ENCODE peak calls at places on chromosomes 13 and 19, in five cellular contexts. One of them, this sample, is unnamed.

GRCh38 chr13:44401577-44401976 is 28.0 kb downstream of the SERP2 start:
- DNase-seq in tibial nerve: no peak
- DNase-seq in Peyer's patch: no peak
- DNase-seq in ovary: no peak
- DNase-seq in left ventricle myocardium inferior: no peak
- DNase-seq in this sample: no peak

GRCh38 chr19:46493236-46494114 is 2.2 kb downstream of the PNMA8B start:
- DNase-seq in tibial nerve: no peak
- DNase-seq in left ventricle myocardium inferior: peak; percentile 54
- DNase-seq in ovary: peak; percentile 76
- DNase-seq in Peyer's patch: peak; percentile 52
- DNase-seq in this sample: no peak

GRCh38 chr13:24006520-24007248 is 109.4 kb upstream of the C1QTNF9B start:
- DNase-seq in ovary: no peak
- DNase-seq in left ventricle myocardium inferior: no peak
- DNase-seq in Peyer's patch: no peak
- DNase-seq in tibial nerve: no peak
- DNase-seq in this sample: no peak

GRCh38 chr13:101751488-101751887 is 299.0 kb downstream of the ITGBL1 start:
- DNase-seq in left ventricle myocardium inferior: no peak
- DNase-seq in ovary: no peak
- DNase-seq in Peyer's patch: no peak
- DNase-seq in tibial nerve: no peak
- DNase-seq in this sample: peak; percentile 35

GRCh38 chr13:77002590-77003190 is 10.8 kb downstream of the CLN5 start:
- DNase-seq in tibial nerve: no peak
- DNase-seq in left ventricle myocardium inferior: no peak
- DNase-seq in Peyer's patch: no peak
- DNase-seq in ovary: no peak
- DNase-seq in this sample: no peak

GRCh38 chr13:28489975-28490550 is 4.9 kb downstream of the FLT1 start:
- DNase-seq in left ventricle myocardium inferior: no peak
- DNase-seq in tibial nerve: no peak
- DNase-seq in Peyer's patch: no peak
- DNase-seq in ovary: no peak
- DNase-seq in this sample: no peak

GRCh38 chr19:53810187-53810546 is 13.9 kb downstream of the NLRP12 start:
- DNase-seq in ovary: no peak
- DNase-seq in left ventricle myocardium inferior: no peak
- DNase-seq in Peyer's patch: no peak
- DNase-seq in tibial nerve: no peak
- DNase-seq in this sample: no peak

GRCh38 chr13:49669735-49670309 is 21.5 kb downstream of the EBPL start:
- DNase-seq in tibial nerve: peak; percentile 18
- DNase-seq in ovary: peak; percentile 57
- DNase-seq in left ventricle myocardium inferior: no peak
- DNase-seq in Peyer's patch: peak; percentile 68
- DNase-seq in this sample: peak; percentile 70

GRCh38 chr13:111396457-111396856 is 76.0 kb downstream of the TEX29 start:
- DNase-seq in Peyer's patch: peak; percentile 29
- DNase-seq in tibial nerve: no peak
- DNase-seq in ovary: peak; percentile 3
- DNase-seq in left ventricle myocardium inferior: no peak
- DNase-seq in this sample: no peak

GRCh38 chr19:29155683-29156082 is 57.3 kb downstream of the UQCRFS1 start:
- DNase-seq in left ventricle myocardium inferior: no peak
- DNase-seq in tibial nerve: no peak
- DNase-seq in Peyer's patch: no peak
- DNase-seq in ovary: no peak
- DNase-seq in this sample: no peak

GRCh38 chr13:73335226-73335625 is 276.4 kb downstream of the KLF5 start:
- DNase-seq in Peyer's patch: no peak
- DNase-seq in ovary: no peak
- DNase-seq in tibial nerve: no peak
- DNase-seq in left ventricle myocardium inferior: no peak
- DNase-seq in this sample: no peak

GRCh38 chr13:111973186-111974064 is 93.5 kb upstream of the SOX1 start:
- DNase-seq in Peyer's patch: no peak
- DNase-seq in ovary: no peak
- DNase-seq in left ventricle myocardium inferior: no peak
- DNase-seq in tibial nerve: no peak
- DNase-seq in this sample: no peak

GRCh38 chr13:21458457-21458815 is 667 bp downstream of the ZDHHC20 start:
- DNase-seq in tibial nerve: peak; percentile 18
- DNase-seq in Peyer's patch: peak; percentile 76
- DNase-seq in ovary: peak; percentile 45
- DNase-seq in left ventricle myocardium inferior: peak; percentile 46
- DNase-seq in this sample: peak; percentile 35

GRCh38 chr13:26480246-26480855 is 77.1 kb upstream of the WASF3 start:
- DNase-seq in tibial nerve: no peak
- DNase-seq in ovary: no peak
- DNase-seq in Peyer's patch: no peak
- DNase-seq in left ventricle myocardium inferior: no peak
- DNase-seq in this sample: no peak

GRCh38 chr13:100349594-100349993 is 239.0 kb downstream of the GGACT start:
- DNase-seq in Peyer's patch: no peak
- DNase-seq in ovary: no peak
- DNase-seq in left ventricle myocardium inferior: no peak
- DNase-seq in tibial nerve: no peak
- DNase-seq in this sample: no peak

GRCh38 chr19:47573076-47574026 is at the start of gene ZNF541:
- DNase-seq in ovary: peak; percentile 58
- DNase-seq in left ventricle myocardium inferior: peak; percentile 64
- DNase-seq in Peyer's patch: peak; percentile 82
- DNase-seq in tibial nerve: peak; percentile 41
- DNase-seq in this sample: no peak

GRCh38 chr13:41384749-41385503 is 72.4 kb upstream of the RGCC start:
- DNase-seq in ovary: no peak
- DNase-seq in tibial nerve: no peak
- DNase-seq in Peyer's patch: no peak
- DNase-seq in left ventricle myocardium inferior: no peak
- DNase-seq in this sample: no peak

GRCh38 chr19:17286742-17287141 is 5.0 kb downstream of the ANKLE1 start:
- DNase-seq in ovary: no peak
- DNase-seq in tibial nerve: no peak
- DNase-seq in left ventricle myocardium inferior: no peak
- DNase-seq in Peyer's patch: no peak
- DNase-seq in this sample: no peak

GRCh38 chr19:12666305-12667048 is at the start of the genes MAN2B1 and WDR83:
- DNase-seq in tibial nerve: peak; percentile 67
- DNase-seq in Peyer's patch: peak; percentile 88
- DNase-seq in ovary: peak; percentile 85
- DNase-seq in left ventricle myocardium inferior: peak; percentile 82
- DNase-seq in this sample: peak; percentile 88

GRCh38 chr13:72696590-72696989 is 30.8 kb downstream of the MZT1 start:
- DNase-seq in tibial nerve: no peak
- DNase-seq in Peyer's patch: no peak
- DNase-seq in left ventricle myocardium inferior: no peak
- DNase-seq in ovary: no peak
- DNase-seq in this sample: no peak

DNA sequence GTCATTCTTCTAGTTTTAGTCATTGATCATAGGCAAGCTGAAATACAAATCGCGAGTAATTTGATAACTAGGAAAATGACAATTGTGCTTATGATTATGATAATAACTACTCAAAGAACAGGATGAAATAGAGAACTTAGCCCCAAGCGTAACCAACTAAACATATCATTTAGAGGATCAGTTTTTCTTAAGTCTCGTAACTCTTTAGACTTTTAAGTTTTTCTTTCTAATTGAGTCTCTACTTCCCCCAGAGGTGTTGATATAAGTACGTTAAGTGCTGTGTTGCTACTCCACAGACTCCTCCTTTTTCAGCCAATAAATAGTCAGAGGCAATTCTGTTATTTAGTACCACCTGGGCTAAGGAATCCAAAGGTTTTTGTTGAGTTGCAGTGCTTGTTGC is 96.3 kb downstream of the NHLRC3 start:
- DNase-seq in Peyer's patch: no peak
- DNase-seq in ovary: no peak
- DNase-seq in tibial nerve: no peak
- DNase-seq in left ventricle myocardium inferior: no peak
- DNase-seq in this sample: no peak
- H3K4me1 ChIP-seq in Peyer's patch: no peaks in the 10 kb centered on the region
- H3K4me1 ChIP-seq in ovary: no peaks in the 10 kb centered on the region
- H3K4me1 ChIP-seq in tibial nerve: no peaks in the 10 kb centered on the region
- H3K4me1 ChIP-seq in left ventricle myocardium inferior: no peaks in the 10 kb centered on the region
- H3K4me1 ChIP-seq in this sample: peaks cover 6% of the 10 kb centered on the region

DNA sequence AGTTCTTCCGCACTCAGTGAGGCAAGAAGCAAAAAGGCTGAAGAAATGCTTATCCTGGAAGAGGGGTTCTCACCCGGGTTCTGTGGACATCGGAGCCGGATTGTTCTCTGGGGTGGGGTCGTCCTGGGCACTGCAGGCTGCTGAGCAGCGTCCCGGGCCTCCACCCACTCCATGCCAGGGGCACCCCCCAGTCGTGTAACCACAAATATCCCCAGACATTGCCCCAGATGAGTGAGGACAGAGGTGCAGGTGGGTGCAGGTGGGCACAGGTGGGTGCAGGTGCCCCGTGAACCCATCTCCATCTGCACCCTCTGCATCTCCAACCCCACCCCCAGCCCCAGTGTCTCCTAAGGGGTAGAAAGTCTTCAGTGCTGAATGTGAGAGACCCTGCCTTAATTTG is 67.5 kb downstream of the GNG7 start:
- DNase-seq in ovary: peak; percentile 50
- DNase-seq in Peyer's patch: no peak
- DNase-seq in left ventricle myocardium inferior: no peak
- DNase-seq in tibial nerve: no peak
- DNase-seq in this sample: no peak
- H3K4me1 ChIP-seq in ovary: peaks cover 19% of the 10 kb centered on the region
- H3K4me1 ChIP-seq in Peyer's patch: peaks cover 11% of the 10 kb centered on the region
- H3K4me1 ChIP-seq in left ventricle myocardium inferior: peaks cover 41% of the 10 kb centered on the region
- H3K4me1 ChIP-seq in tibial nerve: peaks cover 42% of the 10 kb centered on the region
- H3K4me1 ChIP-seq in this sample: no peaks in the 10 kb centered on the region

DNA sequence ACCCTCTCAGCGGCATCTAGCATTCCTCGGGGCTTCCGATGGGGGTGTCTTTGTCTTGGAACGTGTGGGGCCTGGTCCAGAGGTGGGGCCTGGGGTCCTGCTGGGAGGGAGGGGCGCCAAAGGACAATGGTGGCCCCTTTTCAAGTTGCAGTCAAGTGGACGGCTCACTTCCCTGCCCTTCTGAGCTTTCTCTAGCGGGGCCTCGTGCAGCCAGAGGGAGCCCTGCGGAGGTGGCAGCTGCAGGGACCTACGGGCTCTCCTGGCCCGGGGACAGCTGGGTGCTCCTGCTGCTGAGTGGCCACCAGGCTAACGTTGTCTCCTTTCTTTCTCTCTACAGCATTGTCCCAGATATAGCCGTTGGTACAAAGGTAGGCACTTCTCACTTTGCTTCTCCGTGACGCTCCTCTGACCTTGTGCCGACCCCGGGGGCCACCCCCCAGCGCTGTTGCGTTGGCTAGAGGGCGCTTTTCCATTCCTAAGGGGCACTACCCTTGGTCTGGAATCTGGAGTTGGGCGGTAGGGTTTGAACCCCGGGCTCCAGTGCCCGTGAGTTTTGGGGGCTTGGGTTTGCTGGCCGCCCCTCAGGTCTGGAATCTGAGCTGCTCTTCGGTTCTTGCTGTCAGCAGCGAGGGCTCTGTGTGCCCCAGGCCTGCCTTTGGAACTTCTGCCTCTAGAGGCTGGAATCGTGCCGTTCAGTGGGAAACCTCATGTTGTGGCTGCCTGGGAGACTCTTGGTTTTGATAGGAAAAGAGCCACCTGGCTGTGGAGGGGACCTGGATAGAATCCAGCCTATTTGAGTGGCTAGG is 2.0 kb downstream of the PTBP1 start:
- DNase-seq in tibial nerve: no peak
- DNase-seq in left ventricle myocardium inferior: no peak
- DNase-seq in Peyer's patch: no peak
- DNase-seq in ovary: peak; percentile 48
- DNase-seq in this sample: peak; percentile 65
- H3K4me1 ChIP-seq in tibial nerve: peaks cover 76% of the 10 kb centered on the region
- H3K4me1 ChIP-seq in left ventricle myocardium inferior: peaks cover 79% of the 10 kb centered on the region
- H3K4me1 ChIP-seq in Peyer's patch: peaks cover 33% of the 10 kb centered on the region
- H3K4me1 ChIP-seq in ovary: peaks cover 46% of the 10 kb centered on the region
- H3K4me1 ChIP-seq in this sample: peaks cover 22% of the 10 kb centered on the region

DNA sequence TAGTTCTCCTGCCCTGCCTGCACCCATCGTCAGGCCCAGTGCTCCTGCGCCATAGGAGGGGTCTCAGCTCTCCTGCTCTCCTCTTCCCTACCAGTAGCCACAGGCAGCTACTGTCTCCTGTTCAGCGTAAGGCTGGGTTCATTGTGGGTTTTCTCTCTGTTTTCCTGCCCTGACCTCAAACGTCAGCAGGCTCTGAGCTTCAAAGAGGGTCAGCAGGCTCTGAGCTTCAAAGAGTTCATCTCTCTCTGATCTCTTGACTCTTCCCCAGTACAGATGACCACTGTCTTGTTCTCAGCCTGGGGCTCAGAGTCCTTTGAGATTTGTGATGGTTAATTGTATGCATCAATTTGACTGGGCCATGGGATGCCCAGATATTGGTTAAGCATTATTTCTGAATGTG is 4.6 kb upstream of the CPB2 start:
- DNase-seq in Peyer's patch: no peak
- DNase-seq in ovary: no peak
- DNase-seq in tibial nerve: no peak
- DNase-seq in left ventricle myocardium inferior: no peak
- DNase-seq in this sample: no peak
- H3K4me1 ChIP-seq in Peyer's patch: no peaks in the 10 kb centered on the region
- H3K4me1 ChIP-seq in ovary: no peaks in the 10 kb centered on the region
- H3K4me1 ChIP-seq in tibial nerve: no peaks in the 10 kb centered on the region
- H3K4me1 ChIP-seq in left ventricle myocardium inferior: no peaks in the 10 kb centered on the region
- H3K4me1 ChIP-seq in this sample: no peaks in the 10 kb centered on the region

This sample was measured in BE2C.